ENCODE peak calls at places on chromosomes 16 and 17, in seven cellular contexts. A, U, X, N, E, F and C are unnamed samples.

GRCh38 chr16:72983728-72984350 is 64.1 kb downstream of the ZFHX3 start:
- DNase-seq in A (no peak), U (no peak), X (peak; percentile 40), N (no peak), E (no peak), F (peak; percentile 30), C (no peak)

GRCh38 chr17:16820161-16820877 is 130.3 kb downstream of the CCDC144A start:
- DNase-seq in A (no peak), U (no peak), X (no peak), N (no peak), E (no peak), F (no peak), C (no peak)

GRCh38 chr17:80237386-80237785 is 17.2 kb downstream of the SLC26A11 start:
- DNase-seq in A (no peak), U (no peak), X (no peak), N (no peak), E (no peak), F (no peak), C (no peak)

GRCh38 chr17:80068301-80069160 is 32.1 kb downstream of the CCDC40 start:
- DNase-seq in A (peak; percentile 82), U (peak; percentile 89), X (peak; percentile 22), N (no peak), E (no peak), F (no peak), C (no peak)

GRCh38 chr17:50133028-50133768 is 3.2 kb upstream of the SAMD14 start:
- DNase-seq in A (no peak), U (peak; percentile 55), X (no peak), N (no peak), E (peak; percentile 67), F (no peak), C (no peak)

GRCh38 chr17:10547351-10547750 is 2.1 kb downstream of the MYH2 start:
- DNase-seq in A (no peak), U (no peak), X (no peak), N (no peak), E (no peak), F (no peak), C (no peak)

GRCh38 chr16:64830653-64831052 is 291.2 kb downstream of the CDH11 start:
- DNase-seq in A (no peak), U (peak; percentile 87), X (no peak), N (no peak), E (no peak), F (no peak), C (no peak)

GRCh38 chr17:60738287-60738686 is 60.6 kb downstream of the BCAS3 start:
- DNase-seq in A (no peak), U (no peak), X (no peak), N (no peak), E (no peak), F (no peak), C (no peak)

GRCh38 chr17:58692239-58693055 is at the start of gene RAD51C:
- DNase-seq in A (peak; percentile 74), U (peak; percentile 83), X (peak; percentile 75), N (peak; percentile 93), E (peak; percentile 93), F (peak; percentile 93), C (peak; percentile 61)

GRCh38 chr17:28357061-28357900 is at the start of gene POLDIP2:
- DNase-seq in A (peak; percentile 93), U (peak; percentile 92), X (peak; percentile 94), N (peak; percentile 79), E (peak; percentile 96), F (peak; percentile 97), C (peak; percentile 95)

GRCh38 chr16:17235147-17235817 is 235.5 kb downstream of the XYLT1 start:
- DNase-seq in A (no peak), U (no peak), X (no peak), N (no peak), E (no peak), F (no peak), C (no peak)

GRCh38 chr16:11134722-11135121 is 121.3 kb downstream of the SOCS1 start:
- DNase-seq in A (no peak), U (no peak), X (no peak), N (no peak), E (no peak), F (no peak), C (no peak)

GRCh38 chr16:56294599-56294998 is 103.3 kb downstream of the GNAO1 start:
- DNase-seq in A (no peak), U (peak; percentile 83), X (no peak), N (no peak), E (no peak), F (no peak), C (no peak)

DNA sequence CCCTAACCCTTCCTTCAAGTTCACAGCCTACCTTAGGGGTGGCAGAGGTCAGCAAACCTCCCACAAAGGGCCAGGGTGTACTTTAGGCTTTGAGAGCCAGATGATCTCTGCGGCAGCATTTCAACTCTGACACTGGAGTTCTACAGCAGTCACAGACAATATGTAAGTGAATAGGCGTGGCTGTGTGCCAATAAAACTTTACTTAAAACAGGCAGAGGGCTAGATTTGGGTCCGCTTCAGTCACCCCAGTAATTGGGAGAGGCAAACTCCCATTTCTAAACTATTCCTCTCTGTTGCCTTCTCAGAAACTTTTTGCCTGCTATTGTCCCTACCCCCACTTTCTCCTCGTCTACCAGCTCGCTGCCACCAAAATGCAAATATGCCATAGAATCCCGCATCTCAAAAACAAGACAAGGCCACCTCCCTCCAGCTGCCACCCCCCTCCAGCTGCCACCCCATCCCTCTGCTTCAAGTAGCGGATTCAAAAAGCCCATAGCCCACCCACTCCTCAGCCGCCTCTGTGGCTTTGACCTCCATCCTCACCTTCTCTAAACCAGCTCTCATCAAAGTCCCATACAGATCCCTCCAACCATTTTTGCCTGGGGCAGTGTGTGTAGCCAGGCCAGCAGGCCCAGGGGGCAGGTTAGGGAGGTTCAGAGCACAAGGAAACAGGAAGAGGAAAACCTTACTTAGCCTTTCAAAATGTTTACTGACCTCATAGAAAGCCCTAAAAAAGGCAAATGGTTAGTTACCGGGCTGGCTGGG is 19.9 kb upstream of the DNAH17 start:
- DNase-seq in A (no peak), U (no peak), X (no peak), N (no peak), E (no peak), F (no peak), C (no peak)
- H3K4me1 ChIP-seq in A (no peaks in the 10 kb centered on the region), U (peaks cover 9% of the 10 kb centered on the region), X (no peaks in the 10 kb centered on the region), N (peaks cover 16% of the 10 kb centered on the region), E (peaks cover 70% of the 10 kb centered on the region), F (peaks cover 4% of the 10 kb centered on the region), C (no peaks in the 10 kb centered on the region)

GRCh38 chr16:89277641-89278341 is 60.3 kb downstream of the ZNF778 start:
- DNase-seq in A (no peak), U (no peak), X (no peak), N (no peak), E (no peak), F (no peak), C (no peak)
- TF ChIP-seq POLR2A in A (no peak), U (no peak), X (no peak), N (no peak), E (no peak), F (no peak), C (no peak)

GRCh38 chr16:2034695-2035430 is 8.2 kb downstream of the NHERF2 start:
- DNase-seq in A (no peak), U (no peak), X (no peak), N (no peak), E (no peak), F (no peak), C (no peak)
- H3K4me1 ChIP-seq in A (no peaks in the 10 kb centered on the region), U (peaks cover 60% of the 10 kb centered on the region), X (peaks cover 16% of the 10 kb centered on the region), N (peaks cover 4% of the 10 kb centered on the region), E (peaks cover 78% of the 10 kb centered on the region), F (no peaks in the 10 kb centered on the region), C (peaks cover 44% of the 10 kb centered on the region)

DNA sequence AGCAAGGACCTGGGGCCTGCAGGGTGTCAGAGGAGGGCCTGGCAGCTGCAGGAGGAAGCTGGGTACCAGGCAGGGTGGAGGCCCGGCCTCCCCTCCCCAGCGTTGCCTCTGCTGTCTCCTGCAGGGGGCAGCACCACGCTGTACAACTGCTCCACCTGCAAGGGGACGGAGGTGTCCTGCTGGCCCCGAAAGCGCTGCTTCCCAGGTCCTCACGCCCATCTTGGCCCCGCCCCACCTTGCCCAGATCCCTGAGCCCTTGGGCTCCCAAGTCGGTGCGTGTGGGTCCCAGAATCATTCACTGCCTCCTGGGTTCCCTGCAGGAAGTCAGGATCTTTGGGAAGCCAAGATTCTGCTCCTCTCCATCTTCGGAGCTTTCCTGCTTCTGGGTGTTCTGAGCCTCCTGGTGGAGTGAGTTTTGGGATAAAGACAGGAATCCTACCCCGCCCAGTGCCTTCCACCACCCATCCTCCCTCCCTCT is 1.2 kb downstream of the TMEM95 start:
- DNase-seq in A (peak; percentile 77), U (peak; percentile 53), X (peak; percentile 74), N (peak; percentile 83), E (peak; percentile 92), F (peak; percentile 93), C (peak; percentile 69)
- TF ChIP-seq POLR2A in A (no peak), U (no peak), X (no peak), N (no peak), E (no peak), F (no peak), C (no peak)